ENCODE peak calls at places on chromosomes 4 and X, in four cellular contexts. One of them, this sample, is unnamed.

GRCh38 chr4:186587416-186588018 is 32.1 kb upstream of the MTNR1A start:
- DNase-seq in H1: no peak
- DNase-seq in GM12878: no peak
- DNase-seq in HepG2: peak
- DNase-seq in this sample: peak

GRCh38 chr4:155403886-155404285 is 27.1 kb upstream of the MAP9 start:
- DNase-seq in H1: no peak
- DNase-seq in GM12878: no peak
- DNase-seq in HepG2: no peak
- DNase-seq in this sample: peak

GRCh38 chr4:1193206-1194027 is 21.0 kb upstream of the SPON2 start:
- DNase-seq in H1: no peak
- DNase-seq in GM12878: no peak
- DNase-seq in HepG2: no peak
- DNase-seq in this sample: no peak

GRCh38 chr4:97576955-97577354 is 566.3 kb downstream of the STPG2 start:
- DNase-seq in H1: no peak
- DNase-seq in GM12878: no peak
- DNase-seq in HepG2: no peak
- DNase-seq in this sample: no peak

GRCh38 chr4:189940178-189941004 is at the start of gene FRG1:
- DNase-seq in H1: peak
- DNase-seq in GM12878: peak
- DNase-seq in HepG2: peak
- DNase-seq in this sample: peak

GRCh38 chrX:125894947-125895346 is 271.1 kb downstream of the DCAF12L2 start:
- DNase-seq in H1: no peak
- DNase-seq in GM12878: no peak
- DNase-seq in HepG2: no peak
- DNase-seq in this sample: no peak

GRCh38 chrX:7054219-7055206 is 93.0 kb upstream of the STS start:
- DNase-seq in H1: no peak
- DNase-seq in GM12878: no peak
- DNase-seq in HepG2: no peak
- DNase-seq in this sample: no peak

GRCh38 chrX:87578978-87579377 is 61.4 kb downstream of the KLHL4 start:
- DNase-seq in H1: no peak
- DNase-seq in GM12878: no peak
- DNase-seq in HepG2: no peak
- DNase-seq in this sample: no peak

GRCh38 chr4:184170996-184171395 is 46.7 kb downstream of the ENPP6 start:
- DNase-seq in H1: no peak
- DNase-seq in GM12878: no peak
- DNase-seq in HepG2: no peak
- DNase-seq in this sample: peak

GRCh38 chrX:31836479-31836878 is 764.6 kb upstream of the FTHL17 start:
- DNase-seq in H1: no peak
- DNase-seq in GM12878: no peak
- DNase-seq in HepG2: no peak
- DNase-seq in this sample: no peak

GRCh38 chr4:106149026-106149425 is 167.0 kb downstream of the TBCK start:
- DNase-seq in H1: no peak
- DNase-seq in GM12878: no peak
- DNase-seq in HepG2: no peak
- DNase-seq in this sample: no peak

GRCh38 chr4:86184216-86184915 is 175.5 kb downstream of the MAPK10 start:
- DNase-seq in H1: no peak
- DNase-seq in GM12878: no peak
- DNase-seq in HepG2: no peak
- DNase-seq in this sample: no peak
- TF ChIP-seq SUZ12 in H1: no peak
- TF ChIP-seq SUZ12 in GM12878: no peak
- TF ChIP-seq SUZ12 in HepG2: no peak
- TF ChIP-seq SUZ12 in this sample: no peak

GRCh38 chr4:41134581-41134980 is 79.8 kb downstream of the APBB2 start:
- DNase-seq in H1: no peak
- DNase-seq in GM12878: no peak
- DNase-seq in HepG2: no peak
- DNase-seq in this sample: no peak
- TF ChIP-seq SP1 in H1: no peak
- TF ChIP-seq SP1 in GM12878: no peak
- TF ChIP-seq SP1 in HepG2: no peak
- TF ChIP-seq SP1 in this sample: no peak

GRCh38 chr4:23747131-23747752 is 142.6 kb downstream of the PPARGC1A start:
- DNase-seq in H1: no peak
- DNase-seq in GM12878: no peak
- DNase-seq in HepG2: no peak
- DNase-seq in this sample: no peak
- TF ChIP-seq SUZ12 in H1: no peak
- TF ChIP-seq SUZ12 in GM12878: no peak
- TF ChIP-seq SUZ12 in HepG2: no peak
- TF ChIP-seq SUZ12 in this sample: no peak

GRCh38 chr4:8348071-8348470 is 78.5 kb downstream of the HTRA3 start:
- DNase-seq in H1: no peak
- DNase-seq in GM12878: no peak
- DNase-seq in HepG2: no peak
- DNase-seq in this sample: no peak
- TF ChIP-seq SP1 in H1: no peak
- TF ChIP-seq SP1 in GM12878: no peak
- TF ChIP-seq SP1 in HepG2: no peak
- TF ChIP-seq SP1 in this sample: no peak

DNA sequence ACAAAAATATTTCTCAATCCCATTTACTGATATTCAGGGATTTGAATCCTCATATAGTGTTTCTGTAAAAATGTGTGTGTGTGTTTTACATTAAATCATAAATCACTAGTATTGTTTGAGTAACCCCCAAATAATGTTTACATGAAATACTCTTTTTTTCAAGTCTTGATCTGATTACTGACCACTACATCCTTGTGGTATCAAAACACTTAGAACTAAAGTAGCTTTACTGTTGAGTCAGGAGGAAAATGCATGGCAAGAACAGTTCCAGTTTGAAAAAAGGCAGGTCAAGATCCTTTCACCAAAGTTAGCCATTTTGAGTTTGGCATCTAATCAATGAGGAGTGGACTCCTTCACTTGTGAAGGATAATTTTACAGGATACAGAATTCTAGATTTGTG is 3.6 kb upstream of the WDR19 start:
- DNase-seq in H1: no peak
- DNase-seq in GM12878: no peak
- DNase-seq in HepG2: no peak
- DNase-seq in this sample: no peak
- TF ChIP-seq SUZ12 in H1: no peak
- TF ChIP-seq SUZ12 in GM12878: no peak
- TF ChIP-seq SUZ12 in HepG2: no peak
- TF ChIP-seq SUZ12 in this sample: no peak

GRCh38 chrX:41313419-41313818 is 20.5 kb upstream of the DDX3X start:
- DNase-seq in H1: no peak
- DNase-seq in GM12878: no peak
- DNase-seq in HepG2: no peak
- DNase-seq in this sample: no peak
- TF ChIP-seq SP1 in H1: no peak
- TF ChIP-seq SP1 in GM12878: no peak
- TF ChIP-seq SP1 in HepG2: no peak
- TF ChIP-seq SP1 in this sample: no peak

GRCh38 chrX:15055146-15055930 is 182.1 kb downstream of the MOSPD2 start:
- DNase-seq in H1: no peak
- DNase-seq in GM12878: no peak
- DNase-seq in HepG2: no peak
- DNase-seq in this sample: no peak
- TF ChIP-seq SUZ12 in H1: no peak
- TF ChIP-seq SUZ12 in GM12878: no peak
- TF ChIP-seq SUZ12 in HepG2: no peak
- TF ChIP-seq SUZ12 in this sample: no peak

This sample was measured in HEK293T.